ENCODE peak calls at places on chromosome 22, in six cellular contexts. N is LoVo; J is mesendoderm; U is endothelial cell; Q is amygdala; D is CD4-positive, alpha-beta memory T cell. T is an unnamed sample.

GRCh38 chr22:47121791-47122190 is 359.3 kb downstream of the TBC1D22A start:
- DNase-seq in N (no peak), J (no peak), U (no peak), Q (no peak), D (no peak), T (no peak)

GRCh38 chr22:27487600-27488450 is 313.7 kb downstream of the MN1 start:
- DNase-seq in N (no peak), J (no peak), U (no peak), Q (no peak), D (no peak), T (no peak)

GRCh38 chr22:26461188-26461810 is 22.3 kb downstream of the HPS4 start:
- DNase-seq in N (peak; percentile 38), J (peak; percentile 85), U (peak; percentile 77), Q (no peak), D (peak; percentile 19), T (no peak)

GRCh38 chr22:22855617-22856308 is 31.9 kb upstream of the IGLL5 start:
- DNase-seq in N (no peak), J (peak; percentile 54), U (peak; percentile 70), Q (no peak), D (peak; percentile 25), T (peak; percentile 37)

GRCh38 chr22:49025791-49026475 is 801.7 kb downstream of the BRD1 start:
- DNase-seq in N (no peak), J (no peak), U (no peak), Q (no peak), D (no peak), T (no peak)

GRCh38 chr22:27032121-27032761 is 374.9 kb downstream of the MIAT start:
- DNase-seq in N (no peak), J (peak; percentile 83), U (peak; percentile 48), Q (no peak), D (no peak), T (no peak)

GRCh38 chr22:42937164-42937854 is 77.6 kb downstream of the PACSIN2 start:
- DNase-seq in N (peak; percentile 81), J (peak; percentile 23), U (no peak), Q (no peak), D (no peak), T (peak; percentile 58)

GRCh38 chr22:32661296-32661695 is 140.2 kb upstream of the TIMP3 start:
- DNase-seq in N (no peak), J (no peak), U (no peak), Q (no peak), D (no peak), T (no peak)

GRCh38 chr22:49925525-49926128 is 7.2 kb downstream of the CRELD2 start:
- DNase-seq in N (no peak), J (no peak), U (no peak), Q (no peak), D (peak; percentile 82), T (peak; percentile 23)

T was measured in MM.1S.